ENCODE peak calls at places on chromosomes 1 and 21, in eight cellular contexts. P is RWPE1, A is NCI-H446 treated with DMSO at 0.1 percent for 48 hours, I is T1000, G is GM03348, C is nucleus accumbens, W is PC-3, L is Right ventricle myocardium superior. V is an unnamed sample.

GRCh38 chr1:41545996-41546938 is 61.8 kb upstream of the EDN2 start:
- DNase-seq in C (no peak), W (no peak), G (peak; percentile 76), I (no peak), P (no peak), L (no peak), A (no peak), V (no peak)

GRCh38 chr1:203985044-203985443 is 87.9 kb upstream of the SOX13 start:
- DNase-seq in P (no peak), G (no peak), I (no peak), A (no peak), L (no peak), W (no peak), C (no peak), V (no peak)

GRCh38 chr1:3453891-3454810 is at the start of gene ARHGEF16:
- DNase-seq in I (no peak), L (peak; percentile 68), P (peak; percentile 81), G (peak; percentile 78), W (peak; percentile 91), C (no peak), A (no peak), V (no peak)

GRCh38 chr1:113166473-113166872 is 93.5 kb downstream of the LRIG2 start:
- DNase-seq in A (peak; percentile 17), I (no peak), C (no peak), L (no peak), W (no peak), G (no peak), P (no peak), V (no peak)

GRCh38 chr21:41370840-41371697 is 9.2 kb downstream of the MX2 start:
- DNase-seq in L (no peak), I (no peak), P (no peak), C (no peak), W (no peak), A (no peak), G (no peak), V (no peak)

GRCh38 chr1:18452550-18452949 is 28.2 kb upstream of the KLHDC7A start:
- DNase-seq in L (no peak), I (no peak), P (peak; percentile 69), G (no peak), C (no peak), W (no peak), A (peak; percentile 18), V (no peak)

GRCh38 chr1:26119892-26120608 is 8.4 kb downstream of the PDIK1L start:
- DNase-seq in P (no peak), A (no peak), C (no peak), L (no peak), I (no peak), G (no peak), W (no peak), V (no peak)

GRCh38 chr1:3831689-3832088 is 25.3 kb downstream of the CEP104 start:
- DNase-seq in G (peak; percentile 58), C (no peak), W (no peak), P (no peak), I (no peak), A (no peak), L (no peak), V (no peak)

GRCh38 chr1:47431534-47431933 is 6.3 kb upstream of the FOXD2 start:
- DNase-seq in A (no peak), I (no peak), G (peak; percentile 79), W (no peak), C (no peak), L (no peak), P (peak; percentile 36), V (no peak)

V was measured in C1 segment of cervical spinal cord.